ENCODE peak calls at places on chromosomes 1 and 21, in five cellular contexts. D, P, Y, W and H are unnamed samples.

GRCh38 chr21:37496972-37497371 is 130.4 kb downstream of the DYRK1A start:
- DNase-seq in P (no peak), W (peak; percentile 15), D (no peak), Y (no peak), H (no peak)

GRCh38 chr1:30727796-30728195 is 4.4 kb upstream of the MATN1 start:
- DNase-seq in Y (no peak), D (no peak), P (no peak), W (no peak), H (no peak)

GRCh38 chr1:19514391-19514831 is 29.1 kb upstream of the CAPZB start:
- DNase-seq in Y (no peak), P (no peak), W (no peak), D (peak; percentile 93), H (no peak)

GRCh38 chr1:115412733-115413132 is 74.7 kb upstream of the NGF start:
- DNase-seq in P (no peak), W (no peak), D (no peak), Y (no peak), H (no peak)

GRCh38 chr1:65979145-65979544 is 186.4 kb downstream of the PDE4B start:
- DNase-seq in W (no peak), P (no peak), D (no peak), Y (no peak), H (no peak)

GRCh38 chr1:246828818-246829217 is 102.9 kb downstream of the AHCTF1 start:
- DNase-seq in W (no peak), D (no peak), Y (no peak), P (no peak), H (no peak)

GRCh38 chr1:21139601-21140000 is 37.1 kb downstream of the EIF4G3 start:
- DNase-seq in P (no peak), Y (no peak), D (peak; percentile 62), W (no peak), H (no peak)

GRCh38 chr1:52842643-52843310 is at the start of gene ZYG11A:
- DNase-seq in W (peak; percentile 93), D (peak; percentile 82), Y (peak; percentile 82), P (peak; percentile 50), H (peak; percentile 95)

GRCh38 chr1:246161626-246162025 is 345.5 kb downstream of the SMYD3 start:
- DNase-seq in P (no peak), W (no peak), D (no peak), Y (no peak), H (peak; percentile 40)

GRCh38 chr1:169894424-169895145 is 889 bp upstream of the SCYL3 start:
- DNase-seq in D (no peak), W (no peak), Y (no peak), P (no peak), H (no peak)